ENCODE peak calls at places on chromosomes 1 and 21, in six cellular contexts. S, R, N, K, F and V are unnamed samples.

GRCh38 chr1:111976332-111976731 is 13.1 kb downstream of the KCND3 start:
- DNase-seq in S (no peak), R (no peak), N (no peak), K (no peak), F (no peak), V (no peak)

GRCh38 chr1:97174039-97174704 is 452.6 kb downstream of the PTBP2 start:
- DNase-seq in S (no peak), R (no peak), N (no peak), K (no peak), F (no peak), V (no peak)

GRCh38 chr1:3459051-3459908 is 4.8 kb downstream of the ARHGEF16 start:
- DNase-seq in S (no peak), R (no peak), N (no peak), K (no peak), F (no peak), V (no peak)

GRCh38 chr1:32200226-32201010 is at the start of gene CCDC28B:
- DNase-seq in S (peak; percentile 54), R (peak; percentile 69), N (no peak), K (peak; percentile 89), F (peak; percentile 69), V (no peak)

GRCh38 chr1:228180271-228180987 is 14.8 kb downstream of the IBA57 start:
- DNase-seq in S (no peak), R (no peak), N (no peak), K (peak; percentile 14), F (no peak), V (no peak)

GRCh38 chr1:3597599-3597964 is 13.7 kb downstream of the MEGF6 start:
- DNase-seq in S (no peak), R (no peak), N (no peak), K (no peak), F (no peak), V (no peak)

GRCh38 chr1:39398278-39399010 is 93.0 kb upstream of the BMP8A start:
- DNase-seq in S (peak; percentile 1), R (peak; percentile 98), N (peak; percentile 91), K (peak; percentile 99), F (peak; percentile 47), V (peak; percentile 94)

GRCh38 chr1:8142955-8143629 is 117.0 kb upstream of the ERRFI1 start:
- DNase-seq in S (no peak), R (no peak), N (peak; percentile 50), K (peak; percentile 84), F (no peak), V (no peak)

GRCh38 chr1:61310057-61310456 is 227.7 kb downstream of the NFIA start:
- DNase-seq in S (no peak), R (no peak), N (no peak), K (no peak), F (no peak), V (no peak)

GRCh38 chr1:240946926-240947325 is 335.0 kb upstream of the GREM2 start:
- DNase-seq in S (no peak), R (peak; percentile 69), N (peak; percentile 9), K (peak; percentile 53), F (no peak), V (peak; percentile 29)

GRCh38 chr1:41813755-41814694 is 104.7 kb downstream of the HIVEP3 start:
- DNase-seq in S (no peak), R (peak; percentile 45), N (no peak), K (peak; percentile 12), F (no peak), V (no peak)

GRCh38 chr21:45282283-45283018 is 5.2 kb downstream of the POFUT2 start:
- DNase-seq in S (no peak), R (no peak), N (no peak), K (no peak), F (no peak), V (no peak)

GRCh38 chr1:56160916-56161315 is 418.4 kb downstream of the PLPP3 start:
- DNase-seq in S (no peak), R (no peak), N (no peak), K (no peak), F (no peak), V (no peak)

GRCh38 chr1:201268604-201269151 is 14.6 kb upstream of the PKP1 start:
- DNase-seq in S (no peak), R (peak; percentile 89), N (peak; percentile 38), K (peak; percentile 80), F (no peak), V (peak; percentile 52)

GRCh38 chr21:27713159-27714109 is 746.5 kb upstream of the ADAMTS5 start:
- DNase-seq in S (no peak), R (no peak), N (no peak), K (no peak), F (no peak), V (no peak)

GRCh38 chr1:29236743-29236992 is 346 bp downstream of the PTPRU start:
- DNase-seq in S (no peak), R (peak; percentile 33), N (no peak), K (no peak), F (no peak), V (no peak)

GRCh38 chr1:18009729-18010075 is 97.9 kb upstream of the IGSF21 start:
- DNase-seq in S (no peak), R (no peak), N (no peak), K (no peak), F (no peak), V (no peak)

GRCh38 chr1:160522622-160523345 is at the start of gene SLAMF6:
- DNase-seq in S (peak; percentile 37), R (no peak), N (no peak), K (no peak), F (no peak), V (no peak)

GRCh38 chr1:231523816-231524215 is 4.7 kb upstream of the TSNAX start:
- DNase-seq in S (no peak), R (no peak), N (no peak), K (no peak), F (no peak), V (no peak)

GRCh38 chr1:24560361-24560760 is 4.5 kb downstream of the NCMAP start:
- DNase-seq in S (no peak), R (no peak), N (no peak), K (no peak), F (no peak), V (no peak)

GRCh38 chr1:4711191-4711915 is 56.9 kb downstream of the AJAP1 start:
- DNase-seq in S (no peak), R (no peak), N (no peak), K (no peak), F (no peak), V (no peak)

GRCh38 chr1:203524824-203525223 is 30.9 kb downstream of the OPTC start:
- DNase-seq in S (no peak), R (no peak), N (no peak), K (no peak), F (no peak), V (no peak)

GRCh38 chr1:230002164-230002803 is 64.8 kb upstream of the GALNT2 start:
- DNase-seq in S (no peak), R (peak; percentile 23), N (no peak), K (no peak), F (no peak), V (no peak)

GRCh38 chr1:3072178-3072947 is 3.4 kb downstream of the PRDM16 start:
- DNase-seq in S (no peak), R (no peak), N (no peak), K (no peak), F (no peak), V (no peak)